ENCODE peak calls at places on chromosome 5, in six cellular contexts. H, R, G, N, M and D are unnamed samples.

GRCh38 chr5:167835146-167835545 is 456.3 kb upstream of the WWC1 start:
- DNase-seq in M (no peak), N (no peak), R (no peak), G (no peak), H (peak; percentile 7), D (no peak)

GRCh38 chr5:67516959-67517358 is 320.4 kb upstream of the CD180 start:
- DNase-seq in N (no peak), M (no peak), R (no peak), H (no peak), G (no peak), D (peak; percentile 7)

GRCh38 chr5:125559296-125559695 is 812.9 kb upstream of the ZNF608 start:
- DNase-seq in H (no peak), M (no peak), R (no peak), G (no peak), N (no peak), D (peak; percentile 42)

GRCh38 chr5:138177936-138178515 is 404 bp downstream of the BRD8 start:
- DNase-seq in R (no peak), M (peak; percentile 31), G (peak; percentile 21), H (peak; percentile 21), N (peak; percentile 54), D (no peak)

GRCh38 chr5:149636861-149637246 is 55.6 kb downstream of the ARHGEF37 start:
- DNase-seq in H (peak; percentile 80), G (peak; percentile 35), M (no peak), N (peak; percentile 52), R (peak; percentile 58), D (no peak)

GRCh38 chr5:92513067-92513466 is 1068.0 kb downstream of the NR2F1-AS1 start:
- DNase-seq in M (no peak), G (no peak), R (no peak), N (no peak), H (no peak), D (no peak)

GRCh38 chr5:160108124-160108523 is 11.1 kb downstream of the PWWP2A start:
- DNase-seq in H (no peak), R (no peak), G (no peak), N (no peak), M (no peak), D (no peak)

GRCh38 chr5:174523311-174524159 is 200.8 kb upstream of the MSX2 start:
- DNase-seq in R (no peak), G (no peak), H (no peak), M (no peak), N (no peak), D (no peak)

GRCh38 chr5:66209350-66209749 is 65.2 kb downstream of the SREK1 start:
- DNase-seq in G (peak; percentile 98), R (no peak), H (no peak), N (no peak), M (no peak), D (no peak)

GRCh38 chr5:37696190-37697021 is 143.4 kb downstream of the GDNF start:
- DNase-seq in H (no peak), M (no peak), G (peak; percentile 65), R (no peak), N (no peak), D (no peak)

GRCh38 chr5:93915142-93915553 is 173.7 kb upstream of the POU5F2 start:
- DNase-seq in G (no peak), R (no peak), N (no peak), H (peak; percentile 70), M (no peak), D (no peak)

GRCh38 chr5:168920019-168920813 is 341.0 kb upstream of the PANK3 start:
- DNase-seq in G (no peak), N (no peak), H (no peak), M (no peak), R (no peak), D (no peak)

GRCh38 chr5:172569862-172570558 is 71.1 kb upstream of the NEURL1B start:
- DNase-seq in M (no peak), R (no peak), G (no peak), H (peak; percentile 49), N (peak; percentile 26), D (no peak)

GRCh38 chr5:67206381-67207328 is 10.1 kb upstream of the CD180 start:
- DNase-seq in R (no peak), N (no peak), H (no peak), M (peak; percentile 72), G (peak; percentile 85), D (no peak)

GRCh38 chr5:79495311-79495710 is 18.6 kb downstream of the HOMER1 start:
- DNase-seq in R (no peak), G (peak; percentile 16), H (no peak), M (no peak), N (peak; percentile 7), D (no peak)

GRCh38 chr5:66960373-66961137 is 236.0 kb downstream of the CD180 start:
- DNase-seq in H (no peak), N (peak; percentile 22), R (no peak), G (no peak), M (peak; percentile 31), D (no peak)

GRCh38 chr5:96146675-96147074 is 185.0 kb upstream of the ELL2 start:
- DNase-seq in H (no peak), G (no peak), R (no peak), M (no peak), N (no peak), D (peak; percentile 67)

GRCh38 chr5:67301285-67301904 is 104.8 kb upstream of the CD180 start:
- DNase-seq in R (peak; percentile 93), N (peak; percentile 21), M (peak; percentile 38), H (no peak), G (peak; percentile 8), D (peak; percentile 82)

GRCh38 chr5:64166201-64166959 is 737 bp downstream of the RNF180 start:
- DNase-seq in R (no peak), G (no peak), M (no peak), H (peak; percentile 49), N (no peak), D (no peak)

GRCh38 chr5:6868170-6868569 is 154.9 kb downstream of the TENT4A start:
- DNase-seq in N (peak; percentile 13), M (no peak), R (no peak), H (no peak), G (no peak), D (no peak)

GRCh38 chr5:135466178-135467050 is 14.3 kb upstream of the TIFAB start:
- DNase-seq in G (peak; percentile 71), M (peak; percentile 80), R (peak; percentile 81), H (peak; percentile 93), N (peak; percentile 76), D (no peak)

GRCh38 chr5:135465391-135466122 is 13.4 kb upstream of the TIFAB start:
- DNase-seq in M (no peak), N (no peak), H (no peak), R (peak; percentile 50), G (no peak), D (no peak)

GRCh38 chr5:135468086-135468485 is 15.9 kb upstream of the TIFAB start:
- DNase-seq in G (no peak), H (no peak), N (no peak), M (no peak), R (peak; percentile 45), D (no peak)

GRCh38 chr5:135467051-135467625 is 15.0 kb upstream of the TIFAB start:
- DNase-seq in M (no peak), G (no peak), R (peak; percentile 49), H (no peak), N (no peak), D (no peak)

GRCh38 chr5:135468541-135468940 is 16.4 kb upstream of the TIFAB start:
- DNase-seq in G (no peak), H (no peak), M (no peak), N (no peak), R (peak; percentile 37), D (no peak)
- H3K27me3 ChIP-seq in G (peaks cover 93% of the 10 kb centered on the region), H (peaks cover 100% of the 10 kb centered on the region), M (peaks cover 31% of the 10 kb centered on the region), N (peaks cover 5% of the 10 kb centered on the region), R (no peaks in the 10 kb centered on the region), D (peaks cover 5% of the 10 kb centered on the region)

DNA sequence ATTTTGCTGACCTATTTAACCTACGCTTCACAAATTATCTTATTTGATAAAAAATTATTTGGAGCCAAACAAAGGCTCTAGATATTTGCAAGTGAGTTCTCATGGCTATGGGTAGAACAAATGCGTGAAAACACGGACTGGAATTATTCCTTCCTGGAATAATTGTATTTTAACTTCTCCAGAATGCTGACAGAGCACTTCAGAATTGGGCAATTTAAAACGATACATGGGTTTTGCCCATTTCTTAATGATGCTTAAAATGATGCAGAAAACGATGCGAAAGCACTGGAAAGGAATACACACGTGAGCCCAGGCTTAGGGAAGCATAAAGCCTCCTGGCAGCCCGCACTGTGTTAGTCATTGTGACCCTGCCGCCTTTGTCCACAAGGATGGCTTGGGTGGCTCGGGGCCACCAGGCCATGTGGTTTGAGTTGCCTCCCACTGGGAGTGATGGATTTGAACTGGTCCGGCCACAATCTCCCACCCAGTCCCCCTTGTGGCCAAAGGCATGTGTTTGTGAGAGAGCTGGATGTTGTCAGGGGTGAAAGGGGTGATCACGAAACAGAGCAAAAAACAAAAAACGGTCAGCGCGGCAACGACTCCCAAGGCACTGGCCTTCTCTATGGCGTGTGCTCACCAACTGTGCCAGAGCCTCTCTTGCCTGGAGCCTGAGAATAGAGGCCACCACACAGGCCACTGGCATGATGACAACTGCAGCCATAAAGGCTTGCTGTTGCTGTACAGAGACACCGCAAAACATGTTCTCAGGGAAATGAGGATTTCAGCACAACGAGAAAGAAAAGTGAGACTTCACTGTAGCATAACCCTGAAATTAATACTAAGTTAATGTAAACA is 234.2 kb upstream of the ADAMTS16 start:
- DNase-seq in R (peak; percentile 78), M (no peak), G (no peak), H (peak; percentile 24), N (peak; percentile 36), D (no peak)
- TF ChIP-seq CTCF in R (no peak), M (no peak), G (no peak), H (peak; percentile 41), N (no peak), D (no peak)

GRCh38 chr5:75057551-75057950 is 5.2 kb upstream of the GCNT4 start:
- DNase-seq in N (no peak), R (no peak), M (no peak), G (no peak), H (no peak), D (no peak)
- H3K4me3 ChIP-seq in N (no peak overlapping the region), R (no peak overlapping the region), M (no peak overlapping the region), G (no peak overlapping the region), H (no peak overlapping the region), D (no peak overlapping the region)

DNA sequence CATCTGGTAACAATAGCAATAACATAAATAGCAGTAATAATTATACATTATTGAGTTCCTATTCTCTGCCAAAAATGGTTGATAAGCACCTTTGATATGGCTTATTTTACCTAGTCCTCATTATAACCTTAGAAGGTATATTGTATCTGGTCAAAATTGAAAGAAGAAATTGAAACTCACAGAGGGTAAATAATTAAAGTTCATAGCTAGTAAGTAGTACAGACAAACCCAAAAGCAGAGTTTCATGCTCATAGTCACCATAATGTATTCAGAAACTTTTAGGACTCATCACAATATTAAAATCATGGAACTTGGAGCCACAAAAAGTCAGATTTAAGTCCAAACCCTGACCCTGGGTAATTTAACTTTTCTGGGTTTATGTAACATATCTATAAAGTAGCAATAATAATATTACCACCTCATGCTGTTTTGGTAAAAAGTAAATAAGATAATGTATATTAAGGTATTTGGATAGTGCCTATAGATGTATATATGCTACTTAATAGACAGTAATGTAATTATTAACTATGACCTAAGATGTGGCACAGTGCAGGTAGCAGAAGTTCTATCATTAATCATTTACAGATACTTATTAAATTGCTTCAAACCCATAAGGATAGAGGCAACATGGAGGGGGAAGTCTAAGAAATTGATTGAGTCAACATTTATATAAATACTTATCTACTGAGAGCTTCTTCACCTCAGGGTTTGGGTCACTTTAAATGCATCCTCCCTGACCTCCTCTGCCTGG is 32.4 kb downstream of the STK32A start:
- DNase-seq in R (no peak), H (no peak), G (no peak), M (no peak), N (no peak), D (no peak)
- H3K27me3 ChIP-seq in R (no peaks in the 10 kb centered on the region), H (no peaks in the 10 kb centered on the region), G (peaks cover 26% of the 10 kb centered on the region), M (no peaks in the 10 kb centered on the region), N (no peaks in the 10 kb centered on the region), D (no peaks in the 10 kb centered on the region)